ENCODE peak calls at places on chromosomes 1 and 21, in five cellular contexts. U is GM23248, Z is PC-9, X is neural progenitor cell, L is mesenchymal stem cell. S is an unnamed sample.

GRCh38 chr1:191582169-191582568 is 576.1 kb upstream of the RGS18 start:
- DNase-seq in U (no peak), L (no peak), Z (no peak), X (no peak), S (no peak)

GRCh38 chr1:1619917-1620361 is 4.6 kb downstream of the MIB2 start:
- DNase-seq in U (peak; percentile 28), L (no peak), Z (no peak), X (no peak), S (no peak)

GRCh38 chr1:119827010-119827409 is 15.8 kb upstream of the REG4 start:
- DNase-seq in U (peak; percentile 19), Z (no peak), X (peak; percentile 23), L (no peak), S (no peak)

GRCh38 chr1:31416101-31416736 is 3.2 kb downstream of the SERINC2 start:
- DNase-seq in Z (peak; percentile 59), U (no peak), X (no peak), L (no peak), S (no peak)

GRCh38 chr21:36564647-36565046 is 84.7 kb upstream of the CLDN14 start:
- DNase-seq in U (no peak), X (no peak), Z (no peak), L (no peak), S (no peak)

GRCh38 chr21:38861006-38861405 is 55.3 kb downstream of the ETS2 start:
- DNase-seq in X (no peak), U (no peak), L (no peak), Z (no peak), S (no peak)

GRCh38 chr1:9280015-9280860 is 12.5 kb upstream of the SPSB1 start:
- DNase-seq in U (peak; percentile 99), L (peak; percentile 94), Z (peak; percentile 55), X (no peak), S (peak; percentile 86)

GRCh38 chr1:96520542-96520941 is 201.0 kb upstream of the PTBP2 start:
- DNase-seq in Z (no peak), L (peak; percentile 43), X (peak; percentile 45), U (peak; percentile 38), S (no peak)

GRCh38 chr21:37863842-37864241 is 52.4 kb downstream of the KCNJ6 start:
- DNase-seq in Z (no peak), L (peak; percentile 92), X (no peak), U (no peak), S (peak; percentile 43)

GRCh38 chr1:205324781-205325180 is 3.2 kb upstream of the NUAK2 start:
- DNase-seq in L (peak; percentile 81), U (peak; percentile 4), X (peak; percentile 43), Z (no peak), S (peak; percentile 67)

GRCh38 chr1:209368864-209369598 is 214.5 kb upstream of the CAMK1G start:
- DNase-seq in Z (peak; percentile 42), L (no peak), X (no peak), U (peak; percentile 84), S (peak; percentile 45)

GRCh38 chr1:226063362-226064167 is 1.0 kb downstream of the H3-3A start:
- DNase-seq in X (peak; percentile 67), U (peak; percentile 74), Z (peak; percentile 29), L (peak; percentile 68), S (peak; percentile 57)
- H2AFZ ChIP-seq in X (no peak overlapping the region), U (peak overlapping the region; percentile 58), Z (peak overlapping the region; percentile 79), L (no peak overlapping the region), S (peak overlapping the region; percentile 61)

DNA sequence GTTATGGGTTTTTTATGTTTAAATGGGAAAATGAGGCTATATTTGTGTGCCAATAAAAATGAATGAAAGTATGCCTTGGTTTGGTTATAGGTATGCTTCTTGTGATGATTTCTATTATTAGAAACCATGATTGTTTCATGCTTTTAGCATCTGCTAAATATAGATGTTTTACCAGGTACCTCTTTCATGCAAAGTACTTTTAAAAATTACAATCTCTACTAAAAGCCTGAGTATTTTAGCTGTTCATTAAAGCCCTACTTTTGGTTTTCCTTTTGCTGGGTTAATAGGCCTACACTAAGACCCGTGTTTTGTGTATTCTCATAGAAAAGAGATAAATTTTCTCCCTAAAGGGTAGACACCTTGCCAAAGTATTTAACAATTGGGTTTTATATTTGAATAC is 32.0 kb downstream of the MTF2 start:
- DNase-seq in L (no peak), X (no peak), Z (no peak), U (no peak), S (no peak)
- H3K4me3 ChIP-seq in L (peak overlapping the region; percentile 38), X (no peak overlapping the region), Z (no peak overlapping the region), U (no peak overlapping the region), S (no peak overlapping the region)

GRCh38 chr1:58724483-58724882 is 24.6 kb upstream of the MYSM1 start:
- DNase-seq in X (no peak), U (no peak), Z (no peak), L (no peak), S (no peak)
- H2AFZ ChIP-seq in X (no peak overlapping the region), U (no peak overlapping the region), Z (no peak overlapping the region), L (no peak overlapping the region), S (no peak overlapping the region)

GRCh38 chr1:229581485-229581884 is 23.0 kb upstream of the ABCB10 start:
- DNase-seq in U (no peak), Z (no peak), X (no peak), L (no peak), S (no peak)

GRCh38 chr1:229582715-229583114 is 24.2 kb upstream of the ABCB10 start:
- DNase-seq in L (no peak), X (no peak), U (no peak), Z (no peak), S (no peak)

GRCh38 chr1:229579101-229579651 is 20.7 kb upstream of the ABCB10 start:
- DNase-seq in U (peak; percentile 24), L (peak; percentile 7), Z (no peak), X (peak; percentile 66), S (no peak)

GRCh38 chr1:229585338-229585737 is 26.8 kb upstream of the ABCB10 start:
- DNase-seq in Z (no peak), L (no peak), U (no peak), X (no peak), S (no peak)

DNA sequence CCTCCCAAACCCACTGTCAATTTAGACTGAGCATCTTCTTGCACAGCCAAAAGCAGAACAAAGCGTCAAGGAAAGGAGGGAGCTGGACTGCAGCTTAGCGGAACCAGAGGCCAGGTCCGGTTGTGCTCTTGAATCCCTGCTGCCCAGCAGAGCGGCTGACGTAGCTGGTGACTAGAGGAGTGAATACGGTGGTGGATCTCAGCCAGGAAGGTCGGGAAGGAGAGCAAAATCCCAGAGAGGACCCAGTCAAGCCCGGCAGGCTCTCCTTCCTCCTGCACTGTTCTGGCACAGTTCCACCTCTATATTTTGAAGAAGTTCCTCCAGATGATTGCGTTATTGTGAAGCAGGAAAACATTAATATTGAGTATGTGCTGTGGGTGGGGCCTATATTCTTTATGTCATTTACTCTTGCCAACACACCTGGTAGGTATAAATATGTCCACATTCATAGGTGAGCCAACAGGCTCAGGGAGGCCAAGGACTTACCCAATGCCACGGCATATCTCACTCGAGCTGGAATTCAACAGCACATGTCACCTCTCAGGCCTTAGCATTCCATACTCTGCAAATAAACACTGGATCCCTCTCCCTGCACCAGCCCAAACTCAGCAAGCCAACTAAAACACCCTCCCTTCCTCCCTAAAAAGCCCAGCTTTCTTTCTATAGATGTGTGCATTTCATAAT is 23.6 kb upstream of the ABCB10 start:
- DNase-seq in X (no peak), U (peak; percentile 2), Z (no peak), L (no peak), S (no peak)
- H3K4me3 ChIP-seq in X (no peak overlapping the region), U (no peak overlapping the region), Z (no peak overlapping the region), L (no peak overlapping the region), S (no peak overlapping the region)

GRCh38 chr1:169858467-169858866 is 35.2 kb downstream of the SCYL3 start:
- DNase-seq in L (peak; percentile 95), X (no peak), U (peak; percentile 29), Z (no peak), S (no peak)

GRCh38 chr1:169849346-169850022 is 44.2 kb downstream of the SCYL3 start:
- DNase-seq in X (no peak), U (no peak), Z (no peak), L (no peak), S (no peak)

GRCh38 chr1:169859001-169859400 is 34.7 kb downstream of the SCYL3 start:
- DNase-seq in Z (no peak), X (no peak), U (no peak), L (no peak), S (no peak)

DNA sequence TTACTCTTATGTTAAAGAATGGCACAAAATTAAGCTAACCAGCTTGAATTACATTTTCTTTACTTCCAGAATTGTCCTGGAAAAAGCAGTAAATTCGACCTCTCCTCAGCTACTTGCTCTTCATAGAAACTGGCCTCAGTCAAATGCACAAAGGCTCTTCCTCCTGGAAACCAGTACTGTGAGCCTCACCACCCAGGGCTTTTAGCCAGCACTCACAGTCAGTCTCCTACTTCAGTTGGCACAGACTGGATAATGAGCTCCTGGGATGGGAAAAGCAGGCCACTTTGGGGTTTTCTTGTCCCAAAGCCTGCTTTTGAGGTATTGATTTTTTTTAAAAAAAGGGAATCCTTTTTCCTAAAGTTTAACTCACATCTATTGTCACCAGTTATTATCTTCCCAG is 40.4 kb downstream of the SCYL3 start:
- DNase-seq in L (no peak), Z (no peak), U (no peak), X (peak; percentile 5), S (no peak)
- H2AFZ ChIP-seq in L (no peak overlapping the region), Z (no peak overlapping the region), U (no peak overlapping the region), X (no peak overlapping the region), S (no peak overlapping the region)

DNA sequence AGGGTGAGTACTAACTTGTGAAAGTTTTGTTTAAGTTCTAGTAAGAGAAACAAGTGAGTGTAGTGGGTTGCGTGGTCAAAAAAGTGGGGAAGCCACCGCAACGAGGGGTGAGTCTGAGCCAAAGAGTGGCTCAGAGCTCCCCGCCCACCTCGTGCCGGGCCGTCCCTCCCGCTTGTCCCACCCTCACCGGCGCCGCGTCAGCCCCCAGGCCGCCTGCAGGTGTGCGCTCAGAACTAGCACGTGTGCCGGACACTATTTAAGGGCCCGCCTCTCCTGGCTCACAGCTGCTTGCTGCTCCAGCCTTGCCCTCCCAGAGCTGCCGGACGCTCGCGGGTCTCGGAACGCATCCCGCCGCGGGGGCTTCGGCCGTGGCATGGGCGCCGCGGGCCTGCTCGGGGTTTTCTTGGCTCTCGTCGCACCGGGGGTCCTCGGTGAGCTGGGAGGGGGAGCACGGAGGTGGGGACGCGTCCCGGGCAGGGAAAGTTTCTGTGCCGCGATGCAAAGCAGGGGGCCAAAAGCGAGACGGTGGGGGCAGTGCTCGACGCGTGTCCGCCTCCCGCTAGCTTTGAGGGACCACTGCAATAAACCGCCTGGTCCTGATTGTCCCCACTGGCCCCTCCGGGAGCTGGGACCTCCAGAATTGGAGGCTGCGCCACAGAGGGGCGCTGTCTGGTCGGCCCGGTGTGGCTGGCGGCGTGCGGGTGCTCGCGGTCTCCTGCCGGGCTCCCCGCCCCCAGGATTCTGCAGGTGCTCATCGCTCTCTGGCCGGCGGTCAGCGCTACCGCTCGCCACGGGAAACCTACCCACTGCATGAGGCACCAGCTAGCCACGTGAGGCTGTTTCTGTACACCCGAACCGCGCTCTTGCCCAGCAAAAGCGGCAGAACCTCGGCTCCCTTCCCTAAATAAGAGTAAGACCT is at the start of gene CR2:
- DNase-seq in U (peak; percentile 22), X (peak; percentile 81), Z (peak; percentile 58), L (no peak), S (peak; percentile 74)
- H3K4me3 ChIP-seq in U (peak within 1 kb of the TSS; percentile 10), X (peak within 1 kb of the TSS; percentile 58), Z (peak within 1 kb of the TSS; percentile 66), L (peak within 1 kb of the TSS; percentile 71), S (peak within 1 kb of the TSS; percentile 50)